ENCODE peak calls at places on chromosomes 11 and 22, in six cellular contexts. One of them, this sample, is unnamed.

GRCh38 chr11:109783842-109784241 is 309.4 kb upstream of the ZC3H12C start:
- DNase-seq in mammary epithelial cell: no peak
- DNase-seq in sigmoid colon: no peak
- DNase-seq in pancreas: no peak
- DNase-seq in cardiac muscle cell: no peak
- DNase-seq in heart left ventricle: no peak
- DNase-seq in this sample: no peak

GRCh38 chr11:105447936-105448702 is 161.8 kb upstream of the GRIA4 start:
- DNase-seq in sigmoid colon: no peak
- DNase-seq in pancreas: no peak
- DNase-seq in heart left ventricle: no peak
- DNase-seq in mammary epithelial cell: no peak
- DNase-seq in cardiac muscle cell: no peak
- DNase-seq in this sample: no peak

GRCh38 chr11:3104051-3104714 is 47.0 kb upstream of the CARS1 start:
- DNase-seq in cardiac muscle cell: no peak
- DNase-seq in sigmoid colon: peak; percentile 59
- DNase-seq in pancreas: no peak
- DNase-seq in heart left ventricle: no peak
- DNase-seq in mammary epithelial cell: no peak
- DNase-seq in this sample: no peak

GRCh38 chr11:9206496-9206895 is 58.7 kb downstream of the DENND5A start:
- DNase-seq in heart left ventricle: no peak
- DNase-seq in cardiac muscle cell: peak; percentile 79
- DNase-seq in mammary epithelial cell: no peak
- DNase-seq in pancreas: no peak
- DNase-seq in sigmoid colon: no peak
- DNase-seq in this sample: no peak

GRCh38 chr22:42635531-42635930 is 4.9 kb downstream of the ATP5MGL start:
- DNase-seq in sigmoid colon: peak; percentile 88
- DNase-seq in cardiac muscle cell: peak; percentile 72
- DNase-seq in heart left ventricle: peak; percentile 82
- DNase-seq in pancreas: no peak
- DNase-seq in mammary epithelial cell: peak; percentile 89
- DNase-seq in this sample: no peak

GRCh38 chr11:76617553-76618265 is 52.8 kb downstream of the LRRC32 start:
- DNase-seq in heart left ventricle: no peak
- DNase-seq in mammary epithelial cell: no peak
- DNase-seq in sigmoid colon: peak; percentile 54
- DNase-seq in pancreas: no peak
- DNase-seq in cardiac muscle cell: peak; percentile 80
- DNase-seq in this sample: no peak

GRCh38 chr11:9565822-9566560 is 7.5 kb upstream of the WEE1 start:
- DNase-seq in cardiac muscle cell: peak; percentile 100
- DNase-seq in sigmoid colon: peak; percentile 86
- DNase-seq in pancreas: peak; percentile 27
- DNase-seq in heart left ventricle: no peak
- DNase-seq in mammary epithelial cell: peak; percentile 100
- DNase-seq in this sample: peak; percentile 41

GRCh38 chr11:117020873-117021564 is 77.2 kb downstream of the SIK3 start:
- DNase-seq in pancreas: no peak
- DNase-seq in heart left ventricle: no peak
- DNase-seq in mammary epithelial cell: no peak
- DNase-seq in cardiac muscle cell: no peak
- DNase-seq in sigmoid colon: no peak
- DNase-seq in this sample: no peak

GRCh38 chr11:66477256-66478201 is 2.7 kb upstream of the DPP3 start:
- DNase-seq in cardiac muscle cell: no peak
- DNase-seq in heart left ventricle: no peak
- DNase-seq in sigmoid colon: no peak
- DNase-seq in pancreas: no peak
- DNase-seq in mammary epithelial cell: no peak
- DNase-seq in this sample: no peak

GRCh38 chr11:5203366-5203765 is 2.9 kb upstream of the OR51V1 start:
- DNase-seq in sigmoid colon: no peak
- DNase-seq in cardiac muscle cell: no peak
- DNase-seq in mammary epithelial cell: no peak
- DNase-seq in heart left ventricle: no peak
- DNase-seq in pancreas: no peak
- DNase-seq in this sample: no peak

GRCh38 chr22:41595703-41596102 is 6.1 kb upstream of the PMM1 start:
- DNase-seq in cardiac muscle cell: no peak
- DNase-seq in sigmoid colon: no peak
- DNase-seq in pancreas: no peak
- DNase-seq in heart left ventricle: no peak
- DNase-seq in mammary epithelial cell: no peak
- DNase-seq in this sample: no peak

GRCh38 chr11:44058275-44058674 is 7.8 kb upstream of the ACCS start:
- DNase-seq in cardiac muscle cell: no peak
- DNase-seq in heart left ventricle: no peak
- DNase-seq in pancreas: no peak
- DNase-seq in mammary epithelial cell: no peak
- DNase-seq in sigmoid colon: no peak
- DNase-seq in this sample: no peak

GRCh38 chr11:60924110-60924905 is at the start of gene TMEM132A:
- DNase-seq in cardiac muscle cell: peak; percentile 71
- DNase-seq in mammary epithelial cell: peak; percentile 70
- DNase-seq in heart left ventricle: peak; percentile 82
- DNase-seq in pancreas: peak; percentile 77
- DNase-seq in sigmoid colon: no peak
- DNase-seq in this sample: peak; percentile 80

GRCh38 chr11:46555269-46556054 is 38.4 kb downstream of the AMBRA1 start:
- DNase-seq in heart left ventricle: no peak
- DNase-seq in sigmoid colon: no peak
- DNase-seq in cardiac muscle cell: peak; percentile 59
- DNase-seq in mammary epithelial cell: no peak
- DNase-seq in pancreas: no peak
- DNase-seq in this sample: no peak

GRCh38 chr22:45335021-45335818 is 25.5 kb downstream of the FAM118A start:
- DNase-seq in heart left ventricle: peak; percentile 90
- DNase-seq in sigmoid colon: no peak
- DNase-seq in pancreas: no peak
- DNase-seq in mammary epithelial cell: peak; percentile 43
- DNase-seq in cardiac muscle cell: no peak
- DNase-seq in this sample: peak; percentile 65

GRCh38 chr11:64856382-64857227 is 12.2 kb upstream of the CDC42BPG start:
- DNase-seq in pancreas: no peak
- DNase-seq in heart left ventricle: no peak
- DNase-seq in sigmoid colon: peak; percentile 91
- DNase-seq in cardiac muscle cell: peak; percentile 62
- DNase-seq in mammary epithelial cell: peak; percentile 93
- DNase-seq in this sample: peak; percentile 90

GRCh38 chr11:77886401-77886800 is 65.5 kb downstream of the AAMDC start:
- DNase-seq in sigmoid colon: no peak
- DNase-seq in heart left ventricle: no peak
- DNase-seq in mammary epithelial cell: no peak
- DNase-seq in pancreas: no peak
- DNase-seq in cardiac muscle cell: peak; percentile 22
- DNase-seq in this sample: no peak

GRCh38 chr22:35359380-35360065 is 21.4 kb upstream of the HMOX1 start:
- DNase-seq in pancreas: no peak
- DNase-seq in sigmoid colon: no peak
- DNase-seq in heart left ventricle: no peak
- DNase-seq in cardiac muscle cell: no peak
- DNase-seq in mammary epithelial cell: no peak
- DNase-seq in this sample: no peak

GRCh38 chr11:102293873-102294601 is 23.2 kb upstream of the BIRC3 start:
- DNase-seq in pancreas: no peak
- DNase-seq in mammary epithelial cell: peak; percentile 50
- DNase-seq in sigmoid colon: no peak
- DNase-seq in cardiac muscle cell: peak; percentile 70
- DNase-seq in heart left ventricle: no peak
- DNase-seq in this sample: no peak

GRCh38 chr11:35580397-35580781 is 37.9 kb upstream of the FJX1 start:
- DNase-seq in sigmoid colon: no peak
- DNase-seq in heart left ventricle: no peak
- DNase-seq in cardiac muscle cell: no peak
- DNase-seq in pancreas: no peak
- DNase-seq in mammary epithelial cell: no peak
- DNase-seq in this sample: no peak

GRCh38 chr11:35583126-35583525 is 35.1 kb upstream of the FJX1 start:
- DNase-seq in pancreas: no peak
- DNase-seq in mammary epithelial cell: no peak
- DNase-seq in cardiac muscle cell: peak; percentile 39
- DNase-seq in sigmoid colon: no peak
- DNase-seq in heart left ventricle: no peak
- DNase-seq in this sample: no peak

GRCh38 chr11:35583843-35584242 is 34.4 kb upstream of the FJX1 start:
- DNase-seq in sigmoid colon: no peak
- DNase-seq in heart left ventricle: no peak
- DNase-seq in pancreas: no peak
- DNase-seq in mammary epithelial cell: peak; percentile 40
- DNase-seq in cardiac muscle cell: no peak
- DNase-seq in this sample: no peak

GRCh38 chr11:35579557-35580396 is 38.5 kb upstream of the FJX1 start:
- DNase-seq in sigmoid colon: no peak
- DNase-seq in cardiac muscle cell: peak; percentile 93
- DNase-seq in heart left ventricle: no peak
- DNase-seq in pancreas: no peak
- DNase-seq in mammary epithelial cell: peak; percentile 76
- DNase-seq in this sample: no peak

GRCh38 chr11:35582033-35582432 is 36.2 kb upstream of the FJX1 start:
- DNase-seq in mammary epithelial cell: no peak
- DNase-seq in pancreas: no peak
- DNase-seq in sigmoid colon: no peak
- DNase-seq in heart left ventricle: no peak
- DNase-seq in cardiac muscle cell: no peak
- DNase-seq in this sample: no peak
- H3K27me3 ChIP-seq in mammary epithelial cell: no peaks in the 10 kb centered on the region
- H3K27me3 ChIP-seq in pancreas: no peaks in the 10 kb centered on the region
- H3K27me3 ChIP-seq in sigmoid colon: no peaks in the 10 kb centered on the region
- H3K27me3 ChIP-seq in heart left ventricle: no peaks in the 10 kb centered on the region
- H3K27me3 ChIP-seq in cardiac muscle cell: peaks cover 6% of the 10 kb centered on the region
- H3K27me3 ChIP-seq in this sample: no peaks in the 10 kb centered on the region

GRCh38 chr22:17007852-17008731 is at the start of gene GAB4:
- DNase-seq in cardiac muscle cell: no peak
- DNase-seq in pancreas: no peak
- DNase-seq in sigmoid colon: no peak
- DNase-seq in heart left ventricle: no peak
- DNase-seq in mammary epithelial cell: no peak
- DNase-seq in this sample: no peak
- H3K4me3 ChIP-seq in cardiac muscle cell: no peak within 1 kb of the TSS
- H3K4me3 ChIP-seq in pancreas: no peak within 1 kb of the TSS
- H3K4me3 ChIP-seq in sigmoid colon: no peak within 1 kb of the TSS
- H3K4me3 ChIP-seq in heart left ventricle: no peak within 1 kb of the TSS
- H3K4me3 ChIP-seq in mammary epithelial cell: no peak within 1 kb of the TSS
- H3K4me3 ChIP-seq in this sample: no peak within 1 kb of the TSS

GRCh38 chr22:49564666-49565515 is 262.8 kb downstream of the BRD1 start:
- DNase-seq in heart left ventricle: no peak
- DNase-seq in sigmoid colon: peak; percentile 34
- DNase-seq in cardiac muscle cell: no peak
- DNase-seq in pancreas: no peak
- DNase-seq in mammary epithelial cell: no peak
- DNase-seq in this sample: no peak
- H3K9me3 ChIP-seq in heart left ventricle: no peaks in the 10 kb centered on the region
- H3K9me3 ChIP-seq in sigmoid colon: no peaks in the 10 kb centered on the region
- H3K9me3 ChIP-seq in cardiac muscle cell: no peaks in the 10 kb centered on the region
- H3K9me3 ChIP-seq in pancreas: no peaks in the 10 kb centered on the region
- H3K9me3 ChIP-seq in mammary epithelial cell: peaks cover 43% of the 10 kb centered on the region
- H3K9me3 ChIP-seq in this sample: no peaks in the 10 kb centered on the region

GRCh38 chr22:19755145-19755710 is 5.3 kb upstream of the TBX1 start:
- DNase-seq in pancreas: no peak
- DNase-seq in mammary epithelial cell: no peak
- DNase-seq in heart left ventricle: no peak
- DNase-seq in sigmoid colon: no peak
- DNase-seq in cardiac muscle cell: no peak
- DNase-seq in this sample: no peak

GRCh38 chr22:19753996-19754700 is 6.4 kb upstream of the TBX1 start:
- DNase-seq in sigmoid colon: no peak
- DNase-seq in heart left ventricle: no peak
- DNase-seq in cardiac muscle cell: no peak
- DNase-seq in mammary epithelial cell: no peak
- DNase-seq in pancreas: no peak
- DNase-seq in this sample: no peak

GRCh38 chr22:19754701-19755144 is 5.9 kb upstream of the TBX1 start:
- DNase-seq in sigmoid colon: no peak
- DNase-seq in heart left ventricle: no peak
- DNase-seq in pancreas: no peak
- DNase-seq in mammary epithelial cell: no peak
- DNase-seq in cardiac muscle cell: no peak
- DNase-seq in this sample: no peak

GRCh38 chr22:19751497-19752245 is 8.9 kb upstream of the TBX1 start:
- DNase-seq in mammary epithelial cell: no peak
- DNase-seq in heart left ventricle: no peak
- DNase-seq in sigmoid colon: no peak
- DNase-seq in pancreas: no peak
- DNase-seq in cardiac muscle cell: no peak
- DNase-seq in this sample: no peak

GRCh38 chr22:19753090-19753842 is 7.3 kb upstream of the TBX1 start:
- DNase-seq in pancreas: no peak
- DNase-seq in sigmoid colon: no peak
- DNase-seq in heart left ventricle: no peak
- DNase-seq in mammary epithelial cell: no peak
- DNase-seq in cardiac muscle cell: no peak
- DNase-seq in this sample: no peak
- H3K27me3 ChIP-seq in pancreas: no peaks in the 10 kb centered on the region
- H3K27me3 ChIP-seq in sigmoid colon: peaks cover 51% of the 10 kb centered on the region
- H3K27me3 ChIP-seq in heart left ventricle: peaks cover 47% of the 10 kb centered on the region
- H3K27me3 ChIP-seq in mammary epithelial cell: peaks cover 20% of the 10 kb centered on the region
- H3K27me3 ChIP-seq in cardiac muscle cell: peaks cover 75% of the 10 kb centered on the region
- H3K27me3 ChIP-seq in this sample: peaks cover 50% of the 10 kb centered on the region

GRCh38 chr22:20022231-20023069 is 1.5 kb downstream of the TANGO2 start:
- DNase-seq in heart left ventricle: peak; percentile 24
- DNase-seq in sigmoid colon: peak; percentile 51
- DNase-seq in cardiac muscle cell: no peak
- DNase-seq in pancreas: no peak
- DNase-seq in mammary epithelial cell: no peak
- DNase-seq in this sample: no peak
- H3K4me3 ChIP-seq in heart left ventricle: peak overlapping the region; percentile 95
- H3K4me3 ChIP-seq in sigmoid colon: no peak overlapping the region
- H3K4me3 ChIP-seq in cardiac muscle cell: no peak overlapping the region
- H3K4me3 ChIP-seq in pancreas: peak overlapping the region; percentile 96
- H3K4me3 ChIP-seq in mammary epithelial cell: peak overlapping the region; percentile 90
- H3K4me3 ChIP-seq in this sample: no peak overlapping the region

GRCh38 chr22:11616811-11617210 is 3911.2 kb upstream of the OR11H1 start:
- DNase-seq in heart left ventricle: no peak
- DNase-seq in mammary epithelial cell: no peak
- DNase-seq in cardiac muscle cell: no peak
- DNase-seq in sigmoid colon: no peak
- DNase-seq in pancreas: no peak
- DNase-seq in this sample: no peak
- H3K9me3 ChIP-seq in heart left ventricle: peaks cover 56% of the 10 kb centered on the region
- H3K9me3 ChIP-seq in mammary epithelial cell: peaks cover 73% of the 10 kb centered on the region
- H3K9me3 ChIP-seq in cardiac muscle cell: peaks cover 13% of the 10 kb centered on the region
- H3K9me3 ChIP-seq in sigmoid colon: peaks cover 21% of the 10 kb centered on the region
- H3K9me3 ChIP-seq in pancreas: no peaks in the 10 kb centered on the region
- H3K9me3 ChIP-seq in this sample: peaks cover 8% of the 10 kb centered on the region

GRCh38 chr11:70504246-70505020 is 106.1 kb downstream of the CTTN start:
- DNase-seq in mammary epithelial cell: no peak
- DNase-seq in sigmoid colon: peak; percentile 50
- DNase-seq in cardiac muscle cell: no peak
- DNase-seq in heart left ventricle: no peak
- DNase-seq in pancreas: no peak
- DNase-seq in this sample: peak; percentile 4
- H3K27me3 ChIP-seq in mammary epithelial cell: no peaks in the 10 kb centered on the region
- H3K27me3 ChIP-seq in sigmoid colon: no peaks in the 10 kb centered on the region
- H3K27me3 ChIP-seq in cardiac muscle cell: no peaks in the 10 kb centered on the region
- H3K27me3 ChIP-seq in heart left ventricle: no peaks in the 10 kb centered on the region
- H3K27me3 ChIP-seq in pancreas: no peaks in the 10 kb centered on the region
- H3K27me3 ChIP-seq in this sample: no peaks in the 10 kb centered on the region

This sample was measured in BE2C.